ENCODE peak calls at places on chromosomes 6 and 20, in six cellular contexts. E is caudate nucleus, A is kidney, B is NCI-H510A, K is ELR, G is Right ventricle myocardium superior. Y is an unnamed sample.

GRCh38 chr6:112745765-112746164 is 398.6 kb downstream of the RFPL4B start:
- DNase-seq in E (no peak), A (no peak), G (no peak), K (no peak), B (no peak), Y (no peak)

GRCh38 chr6:128112494-128112893 is 211.6 kb upstream of the THEMIS start:
- DNase-seq in E (no peak), G (no peak), K (no peak), A (no peak), B (no peak), Y (no peak)

GRCh38 chr6:87944541-87944954 is 103.1 kb upstream of the SPACA1 start:
- DNase-seq in G (peak; percentile 89), B (no peak), A (no peak), E (no peak), K (peak; percentile 39), Y (no peak)

GRCh38 chr6:31559606-31559957 is 12.2 kb downstream of the NFKBIL1 start:
- DNase-seq in E (no peak), B (no peak), G (no peak), A (no peak), K (no peak), Y (no peak)

GRCh38 chr6:165766457-165766856 is 103.4 kb upstream of the PDE10A start:
- DNase-seq in B (no peak), K (no peak), G (no peak), A (no peak), E (no peak), Y (no peak)

GRCh38 chr20:62601172-62601571 is 41.1 kb upstream of the SLCO4A1 start:
- DNase-seq in E (no peak), K (no peak), A (no peak), G (no peak), B (no peak), Y (no peak)

GRCh38 chr6:23873161-23873560 is 252.9 kb upstream of the NRSN1 start:
- DNase-seq in A (no peak), B (no peak), K (no peak), E (no peak), G (no peak), Y (no peak)

GRCh38 chr20:62978559-62978938 is 26.0 kb downstream of the SLC17A9 start:
- DNase-seq in B (no peak), G (no peak), A (no peak), E (no peak), K (no peak), Y (no peak)

GRCh38 chr20:19327401-19327800 is 115.0 kb downstream of the SLC24A3 start:
- DNase-seq in G (no peak), B (no peak), E (no peak), K (no peak), A (no peak), Y (no peak)

GRCh38 chr6:16301511-16301910 is 63.1 kb downstream of the GMPR start:
- DNase-seq in A (no peak), E (no peak), K (no peak), G (no peak), B (no peak), Y (peak; percentile 27)

GRCh38 chr20:32547753-32548034 is 37.4 kb downstream of the NOL4L start:
- DNase-seq in B (no peak), E (no peak), A (no peak), G (no peak), K (no peak), Y (no peak)

GRCh38 chr6:41453232-41453631 is 92.9 kb upstream of the FOXP4 start:
- DNase-seq in A (peak; percentile 61), G (no peak), E (no peak), B (no peak), K (no peak), Y (no peak)

GRCh38 chr20:15346657-15347280 is 1009.4 kb upstream of the FLRT3 start:
- DNase-seq in E (no peak), B (no peak), K (no peak), A (no peak), G (no peak), Y (no peak)

GRCh38 chr20:15784020-15784419 is 789.2 kb downstream of the KIF16B start:
- DNase-seq in B (no peak), E (no peak), K (no peak), A (no peak), G (no peak), Y (no peak)

GRCh38 chr20:36540551-36541211 is 638 bp upstream of the MYL9 start:
- DNase-seq in K (no peak), G (peak; percentile 45), B (no peak), E (no peak), A (peak; percentile 86), Y (no peak)

GRCh38 chr6:6994796-6995195 is 113.0 kb upstream of the RREB1 start:
- DNase-seq in B (no peak), K (no peak), G (peak; percentile 74), A (no peak), E (no peak), Y (no peak)

GRCh38 chr6:42200035-42200434 is 5.3 kb upstream of the GUCA1B start:
- DNase-seq in K (peak; percentile 92), A (no peak), B (no peak), E (no peak), G (no peak), Y (no peak)

Y was measured in anterior cingulate cortex.